ENCODE peak calls at places on chromosomes 6 and 20, in six cellular contexts. B is BJ, I is H7, J is AG09309, L is iris pigment epithelial cell, K is ascending aorta. G is an unnamed sample.

GRCh38 chr6:55578537-55579363 is at the start of gene HMGCLL1:
- DNase-seq in B (no peak), I (peak), J (no peak), L (peak), K (no peak), G (no peak)

GRCh38 chr20:18989736-18990474 is 176.3 kb downstream of the SCP2D1 start:
- DNase-seq in B (no peak), I (no peak), J (no peak), L (no peak), K (peak), G (no peak)

GRCh38 chr6:85576479-85576878 is 17.2 kb downstream of the SNX14 start:
- DNase-seq in B (no peak), I (no peak), J (no peak), L (no peak), K (no peak), G (no peak)

GRCh38 chr6:92126088-92126487 is 1293.3 kb downstream of the EPHA7 start:
- DNase-seq in B (no peak), I (no peak), J (no peak), L (no peak), K (no peak), G (no peak)

GRCh38 chr6:106767271-106767670 is 137.9 kb downstream of the QRSL1 start:
- DNase-seq in B (no peak), I (no peak), J (no peak), L (no peak), K (no peak), G (no peak)

GRCh38 chr20:53344891-53345290 is 248.7 kb downstream of the ZNF217 start:
- DNase-seq in B (no peak), I (no peak), J (no peak), L (peak), K (no peak), G (no peak)

GRCh38 chr6:87903299-87903698 is 144.3 kb upstream of the SPACA1 start:
- DNase-seq in B (no peak), I (no peak), J (no peak), L (no peak), K (no peak), G (no peak)

GRCh38 chr6:39688494-39688893 is 36.7 kb downstream of the KIF6 start:
- DNase-seq in B (peak), I (no peak), J (peak), L (peak), K (no peak), G (no peak)

GRCh38 chr20:5222919-5223634 is 93.7 kb downstream of the PROKR2 start:
- DNase-seq in B (peak), I (peak), J (peak), L (peak), K (no peak), G (peak)

GRCh38 chr20:9572690-9573089 is 58.3 kb downstream of the LAMP5 start:
- DNase-seq in B (no peak), I (peak), J (no peak), L (no peak), K (no peak), G (no peak)